ENCODE peak calls at places on chromosomes 11 and 22, in four cellular contexts. K is HuH-7.5, N is heart left ventricle, B is NCI-H2029. D is an unnamed sample.

GRCh38 chr22:44145544-44145943 is 35.2 kb upstream of the PARVG start:
- DNase-seq in K (no peak), N (peak), B (no peak), D (no peak)

GRCh38 chr11:13775471-13775870 is 107.0 kb downstream of the FAR1 start:
- DNase-seq in K (no peak), N (no peak), B (no peak), D (no peak)

GRCh38 chr22:23260645-23261581 is 80.6 kb downstream of the BCR start:
- DNase-seq in K (no peak), N (no peak), B (no peak), D (no peak)

GRCh38 chr22:41380993-41381328 is 781 bp upstream of the TEF start:
- DNase-seq in K (peak), N (peak), B (peak), D (no peak)

GRCh38 chr22:25447067-25447688 is 117.3 kb upstream of the GRK3 start:
- DNase-seq in K (no peak), N (no peak), B (peak), D (no peak)

GRCh38 chr11:34161812-34162506 is 56.5 kb downstream of the NAT10 start:
- DNase-seq in K (no peak), N (no peak), B (no peak), D (no peak)

GRCh38 chr11:1879941-1880720 is 11.6 kb downstream of the PRR33 start:
- DNase-seq in K (no peak), N (peak), B (no peak), D (no peak)

GRCh38 chr11:64036081-64037026 is 623 bp downstream of the FLRT1 start:
- DNase-seq in K (no peak), N (peak), B (no peak), D (peak)

D was measured in HEK293T.